ENCODE peak calls at places on chromosome 2, in eight cellular contexts. One of them, this sample, is unnamed.

GRCh38 chr2:96264086-96264485 is 1.7 kb downstream of the TMEM127 start:
- DNase-seq in right cardiac atrium: no peak
- DNase-seq in H1: no peak
- DNase-seq in HL-60: no peak
- DNase-seq in neural progenitor cell: no peak
- DNase-seq in CD4-positive, alpha-beta T cell: no peak
- DNase-seq in suprapubic skin: no peak
- DNase-seq in testis: no peak
- DNase-seq in this sample: no peak

GRCh38 chr2:237154894-237155851 is 69.5 kb downstream of the COPS8 start:
- DNase-seq in right cardiac atrium: no peak
- DNase-seq in H1: no peak
- DNase-seq in HL-60: no peak
- DNase-seq in neural progenitor cell: no peak
- DNase-seq in CD4-positive, alpha-beta T cell: no peak
- DNase-seq in suprapubic skin: no peak
- DNase-seq in testis: no peak
- DNase-seq in this sample: no peak

GRCh38 chr2:71578665-71579371 is 125.5 kb downstream of the DYSF start:
- DNase-seq in right cardiac atrium: peak
- DNase-seq in H1: no peak
- DNase-seq in HL-60: no peak
- DNase-seq in neural progenitor cell: no peak
- DNase-seq in CD4-positive, alpha-beta T cell: no peak
- DNase-seq in suprapubic skin: peak
- DNase-seq in testis: peak
- DNase-seq in this sample: no peak

GRCh38 chr2:98085649-98086048 is 1.3 kb upstream of the VWA3B start:
- DNase-seq in right cardiac atrium: no peak
- DNase-seq in H1: no peak
- DNase-seq in HL-60: no peak
- DNase-seq in neural progenitor cell: no peak
- DNase-seq in CD4-positive, alpha-beta T cell: no peak
- DNase-seq in suprapubic skin: no peak
- DNase-seq in testis: no peak
- DNase-seq in this sample: no peak

GRCh38 chr2:118227698-118228508 is 139.6 kb downstream of the INSIG2 start:
- DNase-seq in right cardiac atrium: no peak
- DNase-seq in H1: peak
- DNase-seq in HL-60: no peak
- DNase-seq in neural progenitor cell: no peak
- DNase-seq in CD4-positive, alpha-beta T cell: no peak
- DNase-seq in suprapubic skin: no peak
- DNase-seq in testis: no peak
- DNase-seq in this sample: no peak

GRCh38 chr2:239674981-239675855 is 274.4 kb upstream of the HDAC4 start:
- DNase-seq in right cardiac atrium: no peak
- DNase-seq in H1: no peak
- DNase-seq in HL-60: no peak
- DNase-seq in neural progenitor cell: no peak
- DNase-seq in CD4-positive, alpha-beta T cell: no peak
- DNase-seq in suprapubic skin: no peak
- DNase-seq in testis: no peak
- DNase-seq in this sample: no peak

GRCh38 chr2:45932278-45932975 is 281.0 kb downstream of the PRKCE start:
- DNase-seq in right cardiac atrium: no peak
- DNase-seq in H1: no peak
- DNase-seq in HL-60: no peak
- DNase-seq in neural progenitor cell: no peak
- DNase-seq in CD4-positive, alpha-beta T cell: no peak
- DNase-seq in suprapubic skin: no peak
- DNase-seq in testis: no peak
- DNase-seq in this sample: no peak

GRCh38 chr2:240922234-240922981 is 16.3 kb downstream of the CROCC2 start:
- DNase-seq in right cardiac atrium: no peak
- DNase-seq in H1: peak
- DNase-seq in HL-60: no peak
- DNase-seq in neural progenitor cell: no peak
- DNase-seq in CD4-positive, alpha-beta T cell: no peak
- DNase-seq in suprapubic skin: peak
- DNase-seq in testis: no peak
- DNase-seq in this sample: no peak

GRCh38 chr2:108385411-108386071 is 7.8 kb downstream of the SULT1C4 start:
- DNase-seq in right cardiac atrium: no peak
- DNase-seq in H1: no peak
- DNase-seq in HL-60: no peak
- DNase-seq in neural progenitor cell: no peak
- DNase-seq in CD4-positive, alpha-beta T cell: no peak
- DNase-seq in suprapubic skin: no peak
- DNase-seq in testis: no peak
- DNase-seq in this sample: no peak

GRCh38 chr2:220891405-220891804 is 680.7 kb downstream of the EPHA4 start:
- DNase-seq in right cardiac atrium: no peak
- DNase-seq in H1: no peak
- DNase-seq in HL-60: no peak
- DNase-seq in neural progenitor cell: peak
- DNase-seq in CD4-positive, alpha-beta T cell: no peak
- DNase-seq in suprapubic skin: no peak
- DNase-seq in testis: no peak
- DNase-seq in this sample: no peak

GRCh38 chr2:46495347-46496030 is 16.1 kb downstream of the TMEM247 start:
- DNase-seq in right cardiac atrium: no peak
- DNase-seq in H1: no peak
- DNase-seq in HL-60: no peak
- DNase-seq in neural progenitor cell: no peak
- DNase-seq in CD4-positive, alpha-beta T cell: no peak
- DNase-seq in suprapubic skin: no peak
- DNase-seq in testis: no peak
- DNase-seq in this sample: no peak

GRCh38 chr2:124804014-124804940 is 779.2 kb downstream of the CNTNAP5 start:
- DNase-seq in right cardiac atrium: no peak
- DNase-seq in H1: no peak
- DNase-seq in HL-60: peak
- DNase-seq in neural progenitor cell: peak
- DNase-seq in CD4-positive, alpha-beta T cell: no peak
- DNase-seq in suprapubic skin: no peak
- DNase-seq in testis: peak
- DNase-seq in this sample: no peak

GRCh38 chr2:66926594-66927112 is 470.5 kb upstream of the ETAA1 start:
- DNase-seq in right cardiac atrium: no peak
- DNase-seq in H1: no peak
- DNase-seq in HL-60: no peak
- DNase-seq in neural progenitor cell: no peak
- DNase-seq in CD4-positive, alpha-beta T cell: no peak
- DNase-seq in suprapubic skin: no peak
- DNase-seq in testis: no peak
- DNase-seq in this sample: no peak

GRCh38 chr2:28665041-28665704 is 86.5 kb upstream of the PPP1CB start:
- DNase-seq in right cardiac atrium: peak
- DNase-seq in H1: no peak
- DNase-seq in HL-60: no peak
- DNase-seq in neural progenitor cell: peak
- DNase-seq in CD4-positive, alpha-beta T cell: no peak
- DNase-seq in suprapubic skin: peak
- DNase-seq in testis: peak
- DNase-seq in this sample: peak

GRCh38 chr2:10129490-10129889 is 7.0 kb downstream of the RRM2 start:
- DNase-seq in right cardiac atrium: no peak
- DNase-seq in H1: no peak
- DNase-seq in HL-60: no peak
- DNase-seq in neural progenitor cell: no peak
- DNase-seq in CD4-positive, alpha-beta T cell: no peak
- DNase-seq in suprapubic skin: no peak
- DNase-seq in testis: no peak
- DNase-seq in this sample: no peak

GRCh38 chr2:218896501-218897393 is 16.1 kb downstream of the WNT10A start:
- DNase-seq in right cardiac atrium: no peak
- DNase-seq in H1: peak
- DNase-seq in HL-60: peak
- DNase-seq in neural progenitor cell: peak
- DNase-seq in CD4-positive, alpha-beta T cell: peak
- DNase-seq in suprapubic skin: no peak
- DNase-seq in testis: no peak
- DNase-seq in this sample: no peak

GRCh38 chr2:218894168-218895157 is 13.8 kb downstream of the WNT10A start:
- DNase-seq in right cardiac atrium: no peak
- DNase-seq in H1: no peak
- DNase-seq in HL-60: no peak
- DNase-seq in neural progenitor cell: no peak
- DNase-seq in CD4-positive, alpha-beta T cell: no peak
- DNase-seq in suprapubic skin: no peak
- DNase-seq in testis: no peak
- DNase-seq in this sample: no peak

GRCh38 chr2:218895758-218896500 is 15.3 kb downstream of the WNT10A start:
- DNase-seq in right cardiac atrium: no peak
- DNase-seq in H1: no peak
- DNase-seq in HL-60: no peak
- DNase-seq in neural progenitor cell: no peak
- DNase-seq in CD4-positive, alpha-beta T cell: no peak
- DNase-seq in suprapubic skin: no peak
- DNase-seq in testis: no peak
- DNase-seq in this sample: no peak

GRCh38 chr2:218893349-218894167 is 12.9 kb downstream of the WNT10A start:
- DNase-seq in right cardiac atrium: no peak
- DNase-seq in H1: no peak
- DNase-seq in HL-60: no peak
- DNase-seq in neural progenitor cell: no peak
- DNase-seq in CD4-positive, alpha-beta T cell: no peak
- DNase-seq in suprapubic skin: no peak
- DNase-seq in testis: no peak
- DNase-seq in this sample: no peak

GRCh38 chr2:218895326-218895725 is 14.7 kb downstream of the WNT10A start:
- DNase-seq in right cardiac atrium: no peak
- DNase-seq in H1: no peak
- DNase-seq in HL-60: no peak
- DNase-seq in neural progenitor cell: no peak
- DNase-seq in CD4-positive, alpha-beta T cell: no peak
- DNase-seq in suprapubic skin: no peak
- DNase-seq in testis: no peak
- DNase-seq in this sample: no peak
- H3K27ac ChIP-seq in right cardiac atrium: no peak
- H3K27ac ChIP-seq in H1: no peak
- H3K27ac ChIP-seq in HL-60: no peak
- H3K27ac ChIP-seq in neural progenitor cell: no peak
- H3K27ac ChIP-seq in CD4-positive, alpha-beta T cell: peak
- H3K27ac ChIP-seq in suprapubic skin: peak
- H3K27ac ChIP-seq in testis: no peak
- H3K27ac ChIP-seq in this sample: no peak

DNA sequence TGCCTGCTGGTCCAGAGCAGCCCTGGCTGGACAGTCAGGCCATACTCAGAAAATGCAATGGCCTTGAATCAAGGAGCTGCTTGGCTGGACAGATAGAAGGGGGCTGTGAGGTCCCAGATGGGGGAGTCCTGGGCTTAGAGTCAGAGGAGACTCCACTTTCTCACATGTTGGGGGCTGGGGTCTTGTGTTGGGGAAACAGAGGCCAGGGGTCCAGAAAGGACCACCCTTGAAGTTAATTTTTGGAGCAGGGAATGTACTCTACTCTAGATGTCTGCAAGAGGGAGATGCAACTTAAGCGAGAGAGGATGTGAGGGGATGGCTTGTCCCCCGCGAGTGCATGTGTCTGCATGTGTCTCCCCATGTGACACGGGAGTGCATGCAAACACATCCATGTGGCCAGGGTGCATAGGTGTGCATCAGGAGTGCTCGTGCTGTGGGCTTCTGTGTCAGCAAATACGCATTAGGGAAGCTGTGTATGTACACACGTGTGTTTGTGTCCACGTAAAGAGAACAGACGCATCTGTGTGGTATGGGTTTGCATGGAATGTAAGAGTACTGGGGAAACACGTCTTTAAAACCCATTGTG is 303.2 kb downstream of the MYCN start:
- DNase-seq in right cardiac atrium: no peak
- DNase-seq in H1: peak
- DNase-seq in HL-60: no peak
- DNase-seq in neural progenitor cell: no peak
- DNase-seq in CD4-positive, alpha-beta T cell: no peak
- DNase-seq in suprapubic skin: no peak
- DNase-seq in testis: no peak
- DNase-seq in this sample: no peak
- H3K27ac ChIP-seq in right cardiac atrium: no peak
- H3K27ac ChIP-seq in H1: no peak
- H3K27ac ChIP-seq in HL-60: no peak
- H3K27ac ChIP-seq in neural progenitor cell: no peak
- H3K27ac ChIP-seq in CD4-positive, alpha-beta T cell: no peak
- H3K27ac ChIP-seq in suprapubic skin: no peak
- H3K27ac ChIP-seq in testis: no peak
- H3K27ac ChIP-seq in this sample: no peak

GRCh38 chr2:160300203-160300602 is 100.1 kb upstream of the ITGB6 start:
- DNase-seq in right cardiac atrium: no peak
- DNase-seq in H1: no peak
- DNase-seq in HL-60: no peak
- DNase-seq in neural progenitor cell: no peak
- DNase-seq in CD4-positive, alpha-beta T cell: no peak
- DNase-seq in suprapubic skin: no peak
- DNase-seq in testis: no peak
- DNase-seq in this sample: no peak
- H3K27ac ChIP-seq in right cardiac atrium: no peak
- H3K27ac ChIP-seq in H1: no peak
- H3K27ac ChIP-seq in HL-60: no peak
- H3K27ac ChIP-seq in neural progenitor cell: no peak
- H3K27ac ChIP-seq in CD4-positive, alpha-beta T cell: no peak
- H3K27ac ChIP-seq in suprapubic skin: no peak
- H3K27ac ChIP-seq in testis: no peak
- H3K27ac ChIP-seq in this sample: no peak

GRCh38 chr2:36530983-36531354 is 67.0 kb downstream of the FEZ2 start:
- DNase-seq in right cardiac atrium: no peak
- DNase-seq in H1: no peak
- DNase-seq in HL-60: peak
- DNase-seq in neural progenitor cell: no peak
- DNase-seq in CD4-positive, alpha-beta T cell: no peak
- DNase-seq in suprapubic skin: no peak
- DNase-seq in testis: no peak
- DNase-seq in this sample: no peak
- H3K27ac ChIP-seq in right cardiac atrium: no peak
- H3K27ac ChIP-seq in H1: no peak
- H3K27ac ChIP-seq in HL-60: no peak
- H3K27ac ChIP-seq in neural progenitor cell: no peak
- H3K27ac ChIP-seq in CD4-positive, alpha-beta T cell: no peak
- H3K27ac ChIP-seq in suprapubic skin: no peak
- H3K27ac ChIP-seq in testis: no peak
- H3K27ac ChIP-seq in this sample: no peak

DNA sequence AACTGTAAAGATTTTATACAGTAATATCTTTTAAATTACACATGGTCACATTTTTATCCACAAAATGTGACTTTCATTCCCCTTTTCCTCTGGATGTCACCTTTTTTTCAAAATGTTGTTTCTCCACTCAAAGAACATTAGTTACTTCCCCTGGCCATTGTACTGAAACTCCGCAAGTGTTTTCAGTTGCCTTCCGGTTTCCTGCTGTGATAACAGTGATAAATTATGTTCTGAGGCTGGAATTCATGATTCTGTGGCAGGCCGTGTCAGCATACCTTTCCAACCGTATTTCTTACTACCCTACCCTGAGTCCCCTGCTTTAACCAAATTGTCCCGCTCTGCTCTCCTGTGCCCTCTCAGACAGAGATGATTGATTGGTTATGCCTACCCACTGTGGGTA is 53.5 kb downstream of the MGAT5 start:
- DNase-seq in right cardiac atrium: no peak
- DNase-seq in H1: no peak
- DNase-seq in HL-60: no peak
- DNase-seq in neural progenitor cell: no peak
- DNase-seq in CD4-positive, alpha-beta T cell: no peak
- DNase-seq in suprapubic skin: no peak
- DNase-seq in testis: no peak
- DNase-seq in this sample: no peak
- H3K27ac ChIP-seq in right cardiac atrium: no peak
- H3K27ac ChIP-seq in H1: no peak
- H3K27ac ChIP-seq in HL-60: no peak
- H3K27ac ChIP-seq in neural progenitor cell: no peak
- H3K27ac ChIP-seq in CD4-positive, alpha-beta T cell: no peak
- H3K27ac ChIP-seq in suprapubic skin: no peak
- H3K27ac ChIP-seq in testis: no peak
- H3K27ac ChIP-seq in this sample: no peak